ENCODE peak calls at places on chromosomes 2 and 18, in seven cellular contexts. D, B, K, C, X, R and V are unnamed samples.

GRCh38 chr2:164388511-164388910 is 232.8 kb downstream of the GRB14 start:
- DNase-seq in K (no peak), B (peak; percentile 85), C (peak; percentile 77), D (peak; percentile 45), X (peak; percentile 53), R (peak; percentile 84), V (peak; percentile 63)

GRCh38 chr2:190545082-190545481 is 10.6 kb upstream of the NEMP2 start:
- DNase-seq in R (no peak), C (no peak), D (no peak), X (no peak), B (peak; percentile 11), K (no peak), V (no peak)

GRCh38 chr2:33069894-33070651 is 123.3 kb downstream of the LTBP1 start:
- DNase-seq in C (peak; percentile 99), D (peak; percentile 36), R (peak; percentile 99), K (no peak), B (peak; percentile 99), X (peak; percentile 93), V (peak; percentile 100)

GRCh38 chr18:48943333-48943732 is 7.4 kb downstream of the SMAD7 start:
- DNase-seq in B (no peak), X (no peak), C (peak; percentile 15), K (no peak), D (no peak), R (no peak), V (no peak)

GRCh38 chr18:69763821-69764220 is 183.9 kb downstream of the CD226 start:
- DNase-seq in B (no peak), K (no peak), X (no peak), D (peak; percentile 1), C (no peak), R (no peak), V (no peak)

GRCh38 chr18:21194871-21195771 is 46.9 kb upstream of the GREB1L start:
- DNase-seq in B (peak; percentile 51), K (no peak), C (peak; percentile 64), X (peak; percentile 30), R (peak; percentile 9), D (peak; percentile 53), V (peak; percentile 58)

GRCh38 chr2:167177196-167177595 is 288.9 kb downstream of the XIRP2 start:
- DNase-seq in K (no peak), X (no peak), C (peak; percentile 36), D (no peak), B (peak; percentile 7), R (no peak), V (peak; percentile 54)

GRCh38 chr2:229835601-229836283 is 86.1 kb downstream of the TRIP12 start:
- DNase-seq in K (no peak), X (no peak), D (no peak), C (peak; percentile 44), B (peak; percentile 50), R (no peak), V (peak; percentile 77)

GRCh38 chr18:58682429-58683069 is 11.3 kb downstream of the MALT1 start:
- DNase-seq in D (no peak), K (no peak), C (peak; percentile 67), R (no peak), B (peak; percentile 90), X (peak; percentile 29), V (peak; percentile 74)

GRCh38 chr18:39624934-39625333 is 2059.3 kb upstream of the CELF4 start:
- DNase-seq in C (peak; percentile 27), B (peak; percentile 72), D (no peak), X (no peak), R (peak; percentile 65), K (no peak), V (peak; percentile 82)

GRCh38 chr2:130873700-130874346 is 37.1 kb downstream of the ARHGEF4 start:
- DNase-seq in D (peak; percentile 76), C (peak; percentile 79), B (peak; percentile 69), K (peak; percentile 35), X (peak; percentile 48), R (peak; percentile 22), V (peak; percentile 63)

GRCh38 chr2:170030040-170030439 is 147.9 kb upstream of the MYO3B start:
- DNase-seq in D (no peak), R (no peak), C (no peak), K (no peak), X (no peak), B (no peak), V (no peak)

GRCh38 chr2:18423636-18424035 is 136.8 kb downstream of the RDH14 start:
- DNase-seq in R (no peak), X (no peak), C (no peak), D (no peak), K (no peak), B (no peak), V (peak; percentile 70)

GRCh38 chr2:241067501-241068135 is 34.5 kb downstream of the MTERF4 start:
- DNase-seq in D (no peak), B (no peak), K (no peak), R (no peak), C (no peak), X (no peak), V (no peak)